ENCODE peak calls at places on chromosomes 7 and 10, in ten cellular contexts. J, D, U, M, G, N, Z, B, I and P are unnamed samples.

GRCh38 chr7:111198255-111198654 is 107.3 kb downstream of the LRRN3 start:
- DNase-seq in J (peak), D (no peak), U (peak), M (no peak), G (peak), N (no peak), Z (no peak), B (peak), I (no peak), P (no peak)

GRCh38 chr7:159015081-159015893 is 129.4 kb downstream of the VIPR2 start:
- DNase-seq in J (no peak), D (no peak), U (peak), M (no peak), G (no peak), N (peak), Z (no peak), B (no peak), I (no peak), P (no peak)

GRCh38 chr10:89683911-89684310 is 17.5 kb upstream of the KIF20B start:
- DNase-seq in J (no peak), D (no peak), U (no peak), M (no peak), G (no peak), N (no peak), Z (no peak), B (no peak), I (no peak), P (no peak)

GRCh38 chr10:116536810-116537209 is 8.9 kb upstream of the PNLIP start:
- DNase-seq in J (no peak), D (no peak), U (no peak), M (no peak), G (no peak), N (no peak), Z (no peak), B (no peak), I (no peak), P (no peak)

GRCh38 chr7:74306737-74307469 is 17.7 kb downstream of the CLIP2 start:
- DNase-seq in J (no peak), D (peak), U (peak), M (no peak), G (peak), N (no peak), Z (peak), B (peak), I (peak), P (peak)

GRCh38 chr10:3353235-3353634 is 180.7 kb upstream of the PITRM1 start:
- DNase-seq in J (no peak), D (no peak), U (no peak), M (no peak), G (no peak), N (no peak), Z (no peak), B (no peak), I (no peak), P (no peak)

GRCh38 chr7:27723086-27723485 is 16.9 kb upstream of the TAX1BP1 start:
- DNase-seq in J (no peak), D (no peak), U (peak), M (peak), G (no peak), N (no peak), Z (no peak), B (no peak), I (no peak), P (no peak)

GRCh38 chr7:142612264-142612881 is 136.9 kb upstream of the PRSS1 start:
- DNase-seq in J (no peak), D (no peak), U (peak), M (no peak), G (no peak), N (no peak), Z (no peak), B (peak), I (no peak), P (no peak)

GRCh38 chr10:62243647-62243997 is 25.0 kb downstream of the RTKN2 start:
- DNase-seq in J (no peak), D (no peak), U (no peak), M (peak), G (no peak), N (no peak), Z (no peak), B (no peak), I (peak), P (no peak)

GRCh38 chr7:151591866-151592265 is 72.2 kb upstream of the RHEB start:
- DNase-seq in J (no peak), D (no peak), U (no peak), M (no peak), G (no peak), N (no peak), Z (peak), B (no peak), I (no peak), P (no peak)

GRCh38 chr7:148983220-148984146 is 44.8 kb downstream of the PDIA4 start:
- DNase-seq in J (peak), D (peak), U (peak), M (peak), G (no peak), N (peak), Z (peak), B (peak), I (peak), P (peak)

GRCh38 chr7:338295-339061 is 48.5 kb downstream of the FOXL3 start:
- DNase-seq in J (no peak), D (no peak), U (no peak), M (no peak), G (no peak), N (no peak), Z (no peak), B (no peak), I (no peak), P (no peak)

GRCh38 chr10:118742787-118743186 is 12.0 kb downstream of the CACUL1 start:
- DNase-seq in J (no peak), D (no peak), U (no peak), M (no peak), G (no peak), N (no peak), Z (no peak), B (peak), I (no peak), P (no peak)

GRCh38 chr7:154871928-154872750 is 130.8 kb downstream of the PAXIP1 start:
- DNase-seq in J (no peak), D (no peak), U (no peak), M (no peak), G (no peak), N (no peak), Z (no peak), B (no peak), I (no peak), P (no peak)

GRCh38 chr10:47409866-47410256 is 25.8 kb upstream of the ZNF488 start:
- DNase-seq in J (no peak), D (no peak), U (no peak), M (no peak), G (no peak), N (no peak), Z (peak), B (no peak), I (no peak), P (no peak)

GRCh38 chr7:101630591-101630990 is 1.5 kb upstream of the MYL10 start:
- DNase-seq in J (no peak), D (no peak), U (peak), M (no peak), G (peak), N (no peak), Z (no peak), B (peak), I (no peak), P (no peak)

GRCh38 chr7:158093156-158093796 is 494.3 kb downstream of the PTPRN2 start:
- DNase-seq in J (no peak), D (no peak), U (no peak), M (no peak), G (no peak), N (no peak), Z (no peak), B (no peak), I (no peak), P (no peak)

GRCh38 chr7:452230-452751 is 67.4 kb downstream of the PDGFA start:
- DNase-seq in J (no peak), D (no peak), U (no peak), M (no peak), G (no peak), N (no peak), Z (no peak), B (no peak), I (peak), P (peak)

GRCh38 chr10:29858352-29859267 is 200.8 kb downstream of the JCAD start:
- DNase-seq in J (peak), D (no peak), U (peak), M (no peak), G (peak), N (peak), Z (no peak), B (peak), I (no peak), P (no peak)